ENCODE peak calls at places on chromosomes 7 and 10, in five cellular contexts. Z, Q, B, C and V are unnamed samples. For H3K27me3, the result is how much of the 10 kb centered on the place peaks cover.

GRCh38 chr7:27784399-27785053 is 44.6 kb downstream of the TAX1BP1 start:
- DNase-seq in Z (peak), Q (no peak), B (peak), C (no peak), V (no peak)

GRCh38 chr7:106737202-106737562 is 76.2 kb upstream of the CCDC71L start:
- DNase-seq in Z (peak), Q (no peak), B (no peak), C (no peak), V (no peak)

GRCh38 chr10:75662715-75663114 is 231.3 kb downstream of the LRMDA start:
- DNase-seq in Z (peak), Q (no peak), B (no peak), C (peak), V (no peak)

GRCh38 chr7:158113321-158114025 is 474.1 kb downstream of the PTPRN2 start:
- DNase-seq in Z (no peak), Q (peak), B (no peak), C (no peak), V (no peak)

GRCh38 chr10:86709786-86710185 is 41.5 kb downstream of the LDB3 start:
- DNase-seq in Z (no peak), Q (peak), B (no peak), C (no peak), V (no peak)

GRCh38 chr7:32253245-32253644 is 183.0 kb upstream of the PDE1C start:
- DNase-seq in Z (no peak), Q (no peak), B (no peak), C (no peak), V (no peak)

GRCh38 chr7:49876202-49876601 is 102.8 kb downstream of the VWC2 start:
- DNase-seq in Z (no peak), Q (no peak), B (no peak), C (no peak), V (no peak)

GRCh38 chr10:1418031-1418550 is 319.2 kb downstream of the ADARB2 start:
- DNase-seq in Z (no peak), Q (peak), B (no peak), C (no peak), V (no peak)

GRCh38 chr7:83695126-83695960 is 46.4 kb upstream of the SEMA3E start:
- DNase-seq in Z (no peak), Q (no peak), B (no peak), C (no peak), V (no peak)

GRCh38 chr10:16907720-16908119 is 90.5 kb upstream of the RSU1 start:
- DNase-seq in Z (no peak), Q (no peak), B (no peak), C (no peak), V (no peak)

GRCh38 chr10:72126184-72126871 is 38.0 kb upstream of the SPOCK2 start:
- DNase-seq in Z (peak), Q (no peak), B (no peak), C (no peak), V (peak)

GRCh38 chr10:13990392-13990805 is 340.3 kb downstream of the FRMD4A start:
- DNase-seq in Z (peak), Q (no peak), B (no peak), C (peak), V (no peak)

GRCh38 chr7:122402235-122402634 is 97.7 kb upstream of the FEZF1 start:
- DNase-seq in Z (no peak), Q (peak), B (no peak), C (no peak), V (no peak)

GRCh38 chr7:32957326-32958045 is at the start of gene FKBP9:
- DNase-seq in Z (peak), Q (peak), B (peak), C (peak), V (no peak)

GRCh38 chr10:8444630-8445029 is 390.1 kb downstream of the GATA3 start:
- DNase-seq in Z (peak), Q (peak), B (no peak), C (no peak), V (no peak)

GRCh38 chr7:131021460-131021859 is 287.5 kb upstream of the KLF14 start:
- DNase-seq in Z (no peak), Q (peak), B (no peak), C (no peak), V (no peak)

GRCh38 chr7:45132708-45133320 is 21.3 kb upstream of the TBRG4 start:
- DNase-seq in Z (no peak), Q (no peak), B (no peak), C (no peak), V (no peak)

GRCh38 chr7:95205821-95206220 is 118.5 kb downstream of the PON1 start:
- DNase-seq in Z (peak), Q (no peak), B (peak), C (no peak), V (peak)

GRCh38 chr10:14822879-14823755 is 14.7 kb downstream of the CDNF start:
- DNase-seq in Z (peak), Q (peak), B (no peak), C (peak), V (peak)

GRCh38 chr10:11236234-11236633 is 218.6 kb downstream of the CELF2 start:
- DNase-seq in Z (no peak), Q (no peak), B (no peak), C (no peak), V (no peak)

GRCh38 chr7:126820925-126821324 is 431.8 kb downstream of the GRM8 start:
- DNase-seq in Z (no peak), Q (no peak), B (no peak), C (no peak), V (no peak)

DNA sequence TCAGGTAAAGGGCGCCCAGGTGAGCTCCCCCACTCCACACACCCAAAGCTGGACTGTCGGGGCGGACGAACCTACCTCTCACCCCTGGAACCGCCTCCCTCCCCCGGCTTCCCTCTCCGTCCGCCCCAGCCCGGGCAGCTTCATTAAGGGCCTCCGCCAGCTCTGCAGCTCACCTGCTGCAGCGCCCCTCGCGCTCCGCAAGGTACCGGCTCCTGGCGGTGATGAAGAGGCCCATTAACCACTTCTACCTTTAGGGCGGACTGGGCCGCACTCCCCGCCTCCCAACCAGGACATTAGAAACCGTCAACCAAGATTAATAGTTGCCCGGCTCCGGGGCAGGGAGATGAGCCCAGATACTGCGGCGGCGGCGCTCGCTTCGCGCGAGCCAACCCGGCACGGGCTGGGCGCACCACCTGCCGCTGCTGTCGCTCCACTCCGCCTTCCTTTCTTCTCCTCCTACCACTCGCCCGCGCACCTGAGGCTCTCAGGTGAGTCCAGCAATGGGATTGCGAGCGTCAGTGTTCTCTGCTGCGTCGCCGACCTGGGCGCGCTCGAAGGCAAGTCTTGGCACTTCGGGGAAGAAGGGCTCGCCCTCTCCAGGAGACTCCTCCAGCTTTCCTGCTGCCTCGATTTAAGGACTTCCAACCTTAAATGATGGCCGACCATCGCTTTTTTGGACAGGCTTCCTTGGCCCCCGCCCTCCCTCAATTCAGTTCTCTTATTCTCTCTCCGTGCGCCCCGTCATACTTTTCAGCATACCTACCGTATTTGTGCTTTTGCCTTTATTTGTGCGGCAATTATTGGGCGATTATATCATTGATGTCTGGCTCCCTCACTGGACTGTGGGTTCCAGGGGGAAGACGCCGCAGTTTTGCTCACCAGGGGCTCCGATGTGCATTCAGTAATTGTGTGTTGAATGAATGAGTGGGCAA is 13.6 kb upstream of the KAZALD1 start:
- DNase-seq in Z (no peak), Q (peak), B (no peak), C (no peak), V (no peak)
- TF ChIP-seq CTCF in Z (no peak), Q (peak), B (no peak), C (no peak), V (no peak)

GRCh38 chr10:31697271-31698168 is 231.1 kb downstream of the ARHGAP12 start:
- DNase-seq in Z (peak), Q (no peak), B (no peak), C (peak), V (peak)
- H3K4me3 ChIP-seq in Z (no peak), Q (no peak), B (no peak), C (peak), V (peak)

GRCh38 chr10:6588082-6588481 is 8.0 kb upstream of the PRKCQ start:
- DNase-seq in Z (no peak), Q (no peak), B (no peak), C (no peak), V (no peak)
- H3K27me3 ChIP-seq in Z (under half), Q (under half), B (under half), C (half or more), V (under half)

GRCh38 chr10:103542764-103543616 is 49.5 kb downstream of the NEURL1 start:
- DNase-seq in Z (peak), Q (peak), B (no peak), C (no peak), V (no peak)
- TF ChIP-seq CTCF in Z (peak), Q (peak), B (no peak), C (peak), V (peak)

GRCh38 chr7:92641921-92642511 is 51.8 kb upstream of the FAM133B start:
- DNase-seq in Z (peak), Q (no peak), B (no peak), C (no peak), V (peak)

GRCh38 chr7:92639956-92640355 is 49.8 kb upstream of the FAM133B start:
- DNase-seq in Z (no peak), Q (no peak), B (no peak), C (no peak), V (no peak)

GRCh38 chr7:92636018-92636560 is 45.9 kb upstream of the FAM133B start:
- DNase-seq in Z (no peak), Q (no peak), B (no peak), C (no peak), V (no peak)

GRCh38 chr7:92635538-92635937 is 45.3 kb upstream of the FAM133B start:
- DNase-seq in Z (no peak), Q (no peak), B (no peak), C (no peak), V (no peak)

DNA sequence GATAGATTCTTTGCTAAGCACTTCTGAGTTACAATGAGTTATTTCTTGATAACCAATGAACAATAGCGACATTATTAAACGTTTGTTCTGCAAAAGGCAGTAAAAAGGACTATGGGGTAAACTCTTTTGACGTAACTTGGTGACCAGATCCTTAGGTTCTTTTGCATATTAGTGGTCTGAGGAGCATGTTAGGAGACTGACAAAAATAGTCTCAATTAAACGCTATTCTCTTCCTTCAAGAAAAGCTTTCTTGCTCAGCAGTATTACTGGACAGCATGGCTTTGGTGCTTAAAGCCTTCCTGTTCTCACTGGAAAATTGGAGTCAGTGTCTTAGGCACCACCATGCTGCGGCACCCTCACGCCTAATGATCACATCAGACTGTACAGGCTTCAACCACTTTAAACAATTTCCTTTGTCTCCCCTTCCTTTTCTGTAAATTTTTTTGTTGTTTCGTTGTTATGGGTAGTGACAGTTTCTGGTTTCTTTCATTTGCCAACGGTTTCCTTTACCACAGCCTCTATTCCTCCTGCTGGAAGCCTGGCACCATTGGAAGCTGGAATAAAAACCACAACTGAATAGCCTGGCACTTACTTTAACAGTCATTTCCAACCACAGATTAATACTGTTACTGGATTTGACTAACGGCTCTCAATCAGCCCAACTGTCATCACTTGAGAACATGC is 49.2 kb upstream of the FAM133B start:
- DNase-seq in Z (no peak), Q (no peak), B (no peak), C (no peak), V (no peak)
- H3K4me3 ChIP-seq in Z (no peak), Q (no peak), B (no peak), C (no peak), V (no peak)

GRCh38 chr7:20794676-20795075 is 8.0 kb upstream of the SP8 start:
- DNase-seq in Z (no peak), Q (peak), B (peak), C (no peak), V (no peak)
- H3K27me3 ChIP-seq in Z (half or more), Q (half or more), B (under half), C (half or more), V (half or more)

DNA sequence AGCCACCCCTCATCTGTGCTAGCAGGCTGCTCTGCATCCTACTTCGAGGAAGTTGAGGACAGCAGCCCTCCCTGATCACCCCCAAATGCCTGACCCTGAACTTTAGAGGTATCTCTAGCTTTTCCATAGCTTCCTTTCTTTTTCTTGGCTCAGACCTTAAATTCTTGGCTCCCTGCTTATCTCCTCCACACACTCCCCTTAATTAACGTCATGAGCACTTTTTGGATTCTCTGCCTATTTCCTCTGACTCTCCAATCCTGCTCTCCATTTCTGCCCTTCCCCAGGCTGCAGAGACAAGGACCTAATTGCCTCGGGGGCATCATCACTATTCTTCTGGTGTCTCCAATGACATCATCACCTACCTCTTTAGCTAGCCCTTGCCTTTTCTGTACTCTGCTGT is 40.8 kb upstream of the SEC61G start:
- DNase-seq in Z (peak), Q (no peak), B (no peak), C (no peak), V (no peak)
- TF ChIP-seq CTCF in Z (no peak), Q (no peak), B (no peak), C (no peak), V (no peak)